ENCODE peak calls at places on chromosome 15, in four cellular contexts. M, H, D and X are unnamed samples.

GRCh38 chr15:96246057-96246456 is 84.4 kb upstream of the NR2F2 start:
- DNase-seq in M (no peak), H (no peak), D (no peak), X (no peak)

GRCh38 chr15:66886241-66886675 is 179.1 kb upstream of the SMAD3 start:
- DNase-seq in M (no peak), H (no peak), D (no peak), X (no peak)

GRCh38 chr15:43769584-43770228 is 7.1 kb downstream of the ELL3 start:
- DNase-seq in M (peak), H (peak), D (peak), X (peak)

GRCh38 chr15:70355275-70355795 is 257.6 kb upstream of the TLE3 start:
- DNase-seq in M (peak), H (no peak), D (no peak), X (no peak)

GRCh38 chr15:69232144-69232543 is 66.6 kb upstream of the PAQR5 start:
- DNase-seq in M (no peak), H (no peak), D (no peak), X (no peak)

GRCh38 chr15:101325263-101326025 is 30.4 kb upstream of the SNRPA1 start:
- DNase-seq in M (no peak), H (no peak), D (no peak), X (no peak)

GRCh38 chr15:55168350-55168974 is 28.3 kb downstream of the RSL24D1 start:
- DNase-seq in M (peak), H (peak), D (peak), X (peak)

GRCh38 chr15:95799286-95800187 is 531.0 kb upstream of the NR2F2 start:
- DNase-seq in M (no peak), H (no peak), D (no peak), X (no peak)

GRCh38 chr15:70172124-70172523 is 74.4 kb upstream of the TLE3 start:
- DNase-seq in M (no peak), H (no peak), D (no peak), X (no peak)

GRCh38 chr15:72195101-72195511 is 2.5 kb downstream of the GRAMD2A start:
- DNase-seq in M (no peak), H (no peak), D (no peak), X (no peak)

GRCh38 chr15:36798366-36798765 is 218.9 kb downstream of the CDIN1 start:
- DNase-seq in M (no peak), H (no peak), D (no peak), X (no peak)

GRCh38 chr15:55649058-55649423 is 60.9 kb upstream of the PYGO1 start:
- DNase-seq in M (no peak), H (no peak), D (no peak), X (no peak)

GRCh38 chr15:83574345-83574744 is 79.6 kb upstream of the ADAMTSL3 start:
- DNase-seq in M (no peak), H (no peak), D (no peak), X (no peak)

GRCh38 chr15:82951472-82952155 is 906 bp downstream of the HOMER2 start:
- DNase-seq in M (peak), H (no peak), D (no peak), X (no peak)

GRCh38 chr15:25798207-25798931 is 64.8 kb downstream of the ATP10A start:
- DNase-seq in M (peak), H (no peak), D (no peak), X (no peak)

GRCh38 chr15:84789762-84790161 is 27.4 kb upstream of the ALPK3 start:
- DNase-seq in M (no peak), H (no peak), D (no peak), X (no peak)
- TF ChIP-seq TEAD4 in M (no peak), H (no peak), D (no peak), X (no peak)

GRCh38 chr15:38829086-38829485 is 264.5 kb upstream of the RASGRP1 start:
- DNase-seq in M (no peak), H (no peak), D (no peak), X (no peak)

GRCh38 chr15:38824719-38825118 is 260.1 kb upstream of the RASGRP1 start:
- DNase-seq in M (no peak), H (no peak), D (no peak), X (no peak)

GRCh38 chr15:38823272-38823671 is 258.7 kb upstream of the RASGRP1 start:
- DNase-seq in M (no peak), H (no peak), D (no peak), X (no peak)

GRCh38 chr15:38826880-38827279 is 262.3 kb upstream of the RASGRP1 start:
- DNase-seq in M (no peak), H (no peak), D (no peak), X (no peak)

GRCh38 chr15:38828031-38828532 is 263.5 kb upstream of the RASGRP1 start:
- DNase-seq in M (no peak), H (no peak), D (no peak), X (no peak)
- TF ChIP-seq TEAD4 in M (no peak), H (no peak), D (no peak), X (no peak)

GRCh38 chr15:22788004-22788403 is 1.6 kb downstream of the NIPA1 start:
- DNase-seq in M (no peak), H (no peak), D (no peak), X (no peak)

GRCh38 chr15:22786868-22787698 is 639 bp downstream of the NIPA1 start:
- DNase-seq in M (peak), H (no peak), D (peak), X (peak)
- TF ChIP-seq TEAD4 in M (no peak), H (no peak), D (no peak), X (no peak)

GRCh38 chr15:64981812-64982431 is 7.8 kb downstream of the SPG21 start:
- DNase-seq in M (no peak), H (no peak), D (no peak), X (no peak)
- TF ChIP-seq TEAD4 in M (no peak), H (no peak), D (no peak), X (no peak)

DNA sequence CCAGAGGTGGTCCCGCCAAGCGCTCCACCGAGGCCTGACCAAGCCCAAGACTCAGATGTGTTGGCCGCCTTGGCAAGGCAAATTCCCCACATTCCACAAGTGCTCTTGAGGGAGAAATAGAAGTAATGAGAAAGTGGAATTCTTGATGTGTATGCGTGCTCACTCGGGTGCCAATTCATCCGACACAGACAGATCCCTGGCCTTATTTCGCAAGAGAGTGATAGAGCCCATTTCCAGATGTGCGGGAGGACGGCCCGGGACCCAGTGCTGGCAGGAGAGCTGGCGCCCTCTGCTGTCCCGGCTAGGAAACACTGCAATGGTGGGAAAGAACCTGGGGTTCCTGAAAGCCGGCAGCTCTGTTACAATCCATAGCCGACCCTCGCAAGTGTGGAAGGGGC is 76.0 kb downstream of the HMG20A start:
- DNase-seq in M (peak), H (peak), D (peak), X (peak)
- TF ChIP-seq TEAD4 in M (peak), H (peak), D (no peak), X (peak)

DNA sequence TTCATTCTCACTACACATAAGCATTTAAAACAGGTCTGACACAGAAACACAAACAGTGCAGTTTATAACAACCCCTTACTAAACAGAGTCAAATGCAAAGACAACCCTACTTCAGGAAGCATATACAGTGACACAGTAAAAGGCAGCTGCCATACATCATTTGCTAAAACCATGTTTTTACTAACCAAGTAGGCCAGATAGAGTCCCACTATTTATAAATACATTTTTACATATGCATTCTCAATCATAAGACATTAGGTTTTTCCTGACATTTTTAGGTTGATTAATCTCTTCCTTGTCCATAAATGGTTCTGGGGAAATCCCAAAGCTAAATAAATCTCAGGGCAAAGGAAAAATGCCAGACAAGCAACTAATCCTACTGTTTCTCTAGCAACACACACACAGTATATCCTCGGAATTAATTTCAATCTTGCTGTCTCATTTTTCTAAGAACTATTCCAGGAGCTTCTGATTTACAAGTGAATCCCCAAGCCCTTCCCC is 39.0 kb downstream of the CHAC1 start:
- DNase-seq in M (no peak), H (no peak), D (no peak), X (no peak)
- TF ChIP-seq TEAD4 in M (no peak), H (no peak), D (no peak), X (no peak)

DNA sequence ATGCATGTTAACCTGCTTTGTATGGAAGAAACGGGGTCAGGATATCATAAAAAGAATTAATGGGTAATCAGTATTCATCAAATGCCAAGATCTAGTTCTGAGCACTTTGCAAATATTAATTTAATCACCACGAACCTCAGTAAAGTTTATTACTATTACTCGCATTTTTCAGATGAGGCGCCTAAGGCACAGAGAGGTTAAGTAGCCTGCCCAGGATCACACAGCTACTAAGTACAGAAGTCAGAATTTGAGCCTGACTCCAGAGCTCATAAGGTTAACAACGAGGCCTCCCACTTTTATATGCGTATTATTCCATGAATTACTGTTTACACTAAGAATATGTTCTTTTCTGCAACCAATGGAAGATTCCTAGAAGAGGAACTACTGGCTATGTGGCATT is 109.6 kb upstream of the KLF13 start:
- DNase-seq in M (no peak), H (no peak), D (no peak), X (no peak)
- TF ChIP-seq TEAD4 in M (no peak), H (no peak), D (no peak), X (no peak)

GRCh38 chr15:50150349-50150748 is 31.3 kb upstream of the ATP8B4 start:
- DNase-seq in M (no peak), H (no peak), D (no peak), X (no peak)

GRCh38 chr15:50146661-50147060 is 27.6 kb upstream of the ATP8B4 start:
- DNase-seq in M (no peak), H (no peak), D (no peak), X (no peak)

GRCh38 chr15:50150851-50151250 is 31.1 kb upstream of the SLC27A2 start:
- DNase-seq in M (no peak), H (no peak), D (no peak), X (no peak)

GRCh38 chr15:50149090-50149489 is 30.1 kb upstream of the ATP8B4 start:
- DNase-seq in M (no peak), H (no peak), D (no peak), X (no peak)

GRCh38 chr15:50148362-50148963 is 29.4 kb upstream of the ATP8B4 start:
- DNase-seq in M (no peak), H (peak), D (no peak), X (peak)
- TF ChIP-seq TEAD4 in M (no peak), H (peak), D (peak), X (no peak)